ENCODE peak calls at places on chromosome 1, in eight cellular contexts. One of them, this sample, is unnamed.

GRCh38 chr1:111369645-111370044 is 57.9 kb downstream of the OVGP1 start:
- DNase-seq in psoas muscle: no peak
- DNase-seq in brain microvascular endothelial cell: no peak
- DNase-seq in heart right ventricle: no peak
- DNase-seq in left ventricle myocardium inferior: no peak
- DNase-seq in naive thymus-derived CD4-positive, alpha-beta T cell: no peak
- DNase-seq in fibroblast of lung: no peak
- DNase-seq in CD8-positive, alpha-beta T cell: no peak
- DNase-seq in this sample: no peak

GRCh38 chr1:93908394-93909145 is 660 bp downstream of the GCLM start:
- DNase-seq in psoas muscle: peak
- DNase-seq in brain microvascular endothelial cell: no peak
- DNase-seq in heart right ventricle: peak
- DNase-seq in left ventricle myocardium inferior: peak
- DNase-seq in naive thymus-derived CD4-positive, alpha-beta T cell: peak
- DNase-seq in fibroblast of lung: peak
- DNase-seq in CD8-positive, alpha-beta T cell: peak
- DNase-seq in this sample: no peak

GRCh38 chr1:152941037-152941700 is 5.8 kb upstream of the SPRR5 start:
- DNase-seq in psoas muscle: no peak
- DNase-seq in brain microvascular endothelial cell: no peak
- DNase-seq in heart right ventricle: no peak
- DNase-seq in left ventricle myocardium inferior: no peak
- DNase-seq in naive thymus-derived CD4-positive, alpha-beta T cell: no peak
- DNase-seq in fibroblast of lung: no peak
- DNase-seq in CD8-positive, alpha-beta T cell: no peak
- DNase-seq in this sample: no peak

GRCh38 chr1:18480315-18481189 is at the start of gene KLHDC7A:
- DNase-seq in psoas muscle: no peak
- DNase-seq in brain microvascular endothelial cell: no peak
- DNase-seq in heart right ventricle: no peak
- DNase-seq in left ventricle myocardium inferior: no peak
- DNase-seq in naive thymus-derived CD4-positive, alpha-beta T cell: no peak
- DNase-seq in fibroblast of lung: peak
- DNase-seq in CD8-positive, alpha-beta T cell: no peak
- DNase-seq in this sample: no peak

GRCh38 chr1:30757196-30757949 is at the start of gene LAPTM5:
- DNase-seq in psoas muscle: peak
- DNase-seq in brain microvascular endothelial cell: peak
- DNase-seq in heart right ventricle: peak
- DNase-seq in left ventricle myocardium inferior: peak
- DNase-seq in naive thymus-derived CD4-positive, alpha-beta T cell: no peak
- DNase-seq in fibroblast of lung: peak
- DNase-seq in CD8-positive, alpha-beta T cell: peak
- DNase-seq in this sample: no peak

GRCh38 chr1:232560940-232561339 is 69.0 kb downstream of the SIPA1L2 start:
- DNase-seq in psoas muscle: no peak
- DNase-seq in brain microvascular endothelial cell: no peak
- DNase-seq in heart right ventricle: no peak
- DNase-seq in left ventricle myocardium inferior: no peak
- DNase-seq in naive thymus-derived CD4-positive, alpha-beta T cell: no peak
- DNase-seq in fibroblast of lung: no peak
- DNase-seq in CD8-positive, alpha-beta T cell: no peak
- DNase-seq in this sample: no peak

GRCh38 chr1:229025576-229025975 is 245.3 kb upstream of the RAB4A start:
- DNase-seq in psoas muscle: no peak
- DNase-seq in brain microvascular endothelial cell: no peak
- DNase-seq in heart right ventricle: no peak
- DNase-seq in left ventricle myocardium inferior: no peak
- DNase-seq in naive thymus-derived CD4-positive, alpha-beta T cell: no peak
- DNase-seq in fibroblast of lung: no peak
- DNase-seq in CD8-positive, alpha-beta T cell: no peak
- DNase-seq in this sample: no peak

GRCh38 chr1:206925116-206925736 is 3.5 kb upstream of the FCMR start:
- DNase-seq in psoas muscle: no peak
- DNase-seq in brain microvascular endothelial cell: no peak
- DNase-seq in heart right ventricle: no peak
- DNase-seq in left ventricle myocardium inferior: no peak
- DNase-seq in naive thymus-derived CD4-positive, alpha-beta T cell: no peak
- DNase-seq in fibroblast of lung: no peak
- DNase-seq in CD8-positive, alpha-beta T cell: peak
- DNase-seq in this sample: no peak

GRCh38 chr1:90717665-90718410 is 736 bp upstream of the BARHL2 start:
- DNase-seq in psoas muscle: no peak
- DNase-seq in brain microvascular endothelial cell: no peak
- DNase-seq in heart right ventricle: no peak
- DNase-seq in left ventricle myocardium inferior: no peak
- DNase-seq in naive thymus-derived CD4-positive, alpha-beta T cell: peak
- DNase-seq in fibroblast of lung: no peak
- DNase-seq in CD8-positive, alpha-beta T cell: no peak
- DNase-seq in this sample: peak

GRCh38 chr1:170668301-170668789 is 4.4 kb downstream of the PRRX1 start:
- DNase-seq in psoas muscle: peak
- DNase-seq in brain microvascular endothelial cell: peak
- DNase-seq in heart right ventricle: no peak
- DNase-seq in left ventricle myocardium inferior: no peak
- DNase-seq in naive thymus-derived CD4-positive, alpha-beta T cell: no peak
- DNase-seq in fibroblast of lung: peak
- DNase-seq in CD8-positive, alpha-beta T cell: no peak
- DNase-seq in this sample: no peak

GRCh38 chr1:215844777-215845176 is 277.7 kb downstream of the KCTD3 start:
- DNase-seq in psoas muscle: no peak
- DNase-seq in brain microvascular endothelial cell: no peak
- DNase-seq in heart right ventricle: no peak
- DNase-seq in left ventricle myocardium inferior: no peak
- DNase-seq in naive thymus-derived CD4-positive, alpha-beta T cell: no peak
- DNase-seq in fibroblast of lung: no peak
- DNase-seq in CD8-positive, alpha-beta T cell: no peak
- DNase-seq in this sample: no peak

GRCh38 chr1:246784621-246785535 is 60.7 kb downstream of the SCCPDH start:
- DNase-seq in psoas muscle: no peak
- DNase-seq in brain microvascular endothelial cell: peak
- DNase-seq in heart right ventricle: no peak
- DNase-seq in left ventricle myocardium inferior: no peak
- DNase-seq in naive thymus-derived CD4-positive, alpha-beta T cell: no peak
- DNase-seq in fibroblast of lung: peak
- DNase-seq in CD8-positive, alpha-beta T cell: peak
- DNase-seq in this sample: peak

DNA sequence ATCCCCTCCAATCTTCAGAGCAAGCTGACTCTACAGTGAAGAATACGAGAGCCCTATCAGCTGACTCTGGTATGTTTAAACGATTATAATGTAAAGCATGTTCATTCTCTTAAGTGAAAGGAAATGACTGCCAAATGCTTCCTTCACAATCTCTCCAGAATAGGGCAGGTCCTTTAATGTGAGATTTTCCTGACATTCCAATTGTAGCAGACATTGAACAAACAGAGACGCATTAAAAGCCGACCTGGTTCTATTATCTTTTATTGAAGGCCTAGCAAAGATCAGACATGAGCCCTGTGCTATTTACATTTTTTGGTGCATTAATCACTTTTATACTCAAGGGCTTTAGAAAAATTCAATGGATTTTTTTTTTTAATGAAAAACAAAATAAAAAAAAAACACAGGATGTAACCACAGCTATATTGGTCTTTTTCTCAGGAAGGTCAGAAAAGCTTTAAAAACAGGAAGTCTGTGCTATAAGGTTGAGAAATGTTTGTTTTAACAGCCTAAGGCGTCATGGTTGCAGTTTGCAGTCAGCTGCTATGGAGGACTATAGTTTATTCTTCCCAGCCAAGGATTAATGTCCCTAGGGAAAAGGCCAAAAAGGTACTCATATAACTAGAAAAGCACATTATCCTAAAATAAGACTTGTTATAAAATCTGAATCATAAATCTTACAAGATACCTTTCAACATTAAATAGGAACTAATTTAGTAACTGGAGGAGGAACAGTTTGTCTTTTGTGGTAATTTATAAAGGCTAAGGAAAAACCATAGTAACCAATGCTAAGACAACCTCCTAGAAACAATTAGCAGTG is 104.8 kb downstream of the RERE start:
- DNase-seq in psoas muscle: no peak
- DNase-seq in brain microvascular endothelial cell: peak
- DNase-seq in heart right ventricle: no peak
- DNase-seq in left ventricle myocardium inferior: no peak
- DNase-seq in naive thymus-derived CD4-positive, alpha-beta T cell: no peak
- DNase-seq in fibroblast of lung: peak
- DNase-seq in CD8-positive, alpha-beta T cell: no peak
- DNase-seq in this sample: peak
- H3K27ac ChIP-seq in psoas muscle: peak
- H3K27ac ChIP-seq in brain microvascular endothelial cell: peak
- H3K27ac ChIP-seq in heart right ventricle: peak
- H3K27ac ChIP-seq in left ventricle myocardium inferior: peak
- H3K27ac ChIP-seq in naive thymus-derived CD4-positive, alpha-beta T cell: no peak
- H3K27ac ChIP-seq in fibroblast of lung: peak
- H3K27ac ChIP-seq in CD8-positive, alpha-beta T cell: peak
- H3K27ac ChIP-seq in this sample: peak

GRCh38 chr1:114512595-114513280 is 1.7 kb upstream of the TRIM33 start:
- DNase-seq in psoas muscle: no peak
- DNase-seq in brain microvascular endothelial cell: no peak
- DNase-seq in heart right ventricle: no peak
- DNase-seq in left ventricle myocardium inferior: no peak
- DNase-seq in naive thymus-derived CD4-positive, alpha-beta T cell: no peak
- DNase-seq in fibroblast of lung: no peak
- DNase-seq in CD8-positive, alpha-beta T cell: no peak
- DNase-seq in this sample: no peak

GRCh38 chr1:114508386-114508898 is 2.6 kb downstream of the TRIM33 start:
- DNase-seq in psoas muscle: no peak
- DNase-seq in brain microvascular endothelial cell: no peak
- DNase-seq in heart right ventricle: no peak
- DNase-seq in left ventricle myocardium inferior: no peak
- DNase-seq in naive thymus-derived CD4-positive, alpha-beta T cell: no peak
- DNase-seq in fibroblast of lung: no peak
- DNase-seq in CD8-positive, alpha-beta T cell: no peak
- DNase-seq in this sample: no peak

GRCh38 chr1:114511048-114511785 is at the start of gene TRIM33:
- DNase-seq in psoas muscle: peak
- DNase-seq in brain microvascular endothelial cell: peak
- DNase-seq in heart right ventricle: peak
- DNase-seq in left ventricle myocardium inferior: peak
- DNase-seq in naive thymus-derived CD4-positive, alpha-beta T cell: peak
- DNase-seq in fibroblast of lung: peak
- DNase-seq in CD8-positive, alpha-beta T cell: peak
- DNase-seq in this sample: peak

GRCh38 chr1:114510235-114511047 is 562 bp downstream of the TRIM33 start:
- DNase-seq in psoas muscle: peak
- DNase-seq in brain microvascular endothelial cell: peak
- DNase-seq in heart right ventricle: peak
- DNase-seq in left ventricle myocardium inferior: peak
- DNase-seq in naive thymus-derived CD4-positive, alpha-beta T cell: peak
- DNase-seq in fibroblast of lung: peak
- DNase-seq in CD8-positive, alpha-beta T cell: peak
- DNase-seq in this sample: peak

DNA sequence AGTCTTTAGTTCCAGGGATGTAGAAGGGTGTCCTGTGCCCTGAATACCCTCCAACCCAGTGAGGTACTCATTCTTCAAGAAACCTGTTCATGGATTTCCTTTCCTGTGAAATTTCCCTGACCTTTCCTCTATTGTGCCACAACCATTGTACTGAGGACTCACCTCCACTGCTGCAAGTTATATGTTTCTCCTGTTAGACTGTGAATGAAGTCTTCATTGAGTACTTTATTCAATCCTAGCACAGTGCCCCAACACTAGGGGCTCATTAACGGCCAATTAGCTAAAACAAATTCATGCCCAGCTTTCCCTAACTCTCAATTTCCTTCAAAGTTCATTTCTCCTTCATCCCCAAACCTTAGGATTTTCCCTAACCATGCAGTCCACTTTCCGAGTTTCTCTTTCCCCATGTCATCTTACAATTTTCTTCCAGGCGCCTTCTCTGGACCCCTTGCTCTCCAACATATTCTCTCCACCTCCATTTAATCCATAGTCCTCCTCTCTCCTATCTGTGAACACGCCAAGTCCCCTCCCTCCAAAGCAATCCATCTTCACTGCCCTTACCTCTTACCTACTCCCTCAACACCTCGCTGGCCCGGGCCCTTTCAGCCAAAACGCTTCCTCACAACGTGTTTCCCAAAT is 1.3 kb downstream of the TRIM33 start:
- DNase-seq in psoas muscle: no peak
- DNase-seq in brain microvascular endothelial cell: no peak
- DNase-seq in heart right ventricle: no peak
- DNase-seq in left ventricle myocardium inferior: no peak
- DNase-seq in naive thymus-derived CD4-positive, alpha-beta T cell: no peak
- DNase-seq in fibroblast of lung: no peak
- DNase-seq in CD8-positive, alpha-beta T cell: no peak
- DNase-seq in this sample: no peak
- H3K27ac ChIP-seq in psoas muscle: peak
- H3K27ac ChIP-seq in brain microvascular endothelial cell: no peak
- H3K27ac ChIP-seq in heart right ventricle: peak
- H3K27ac ChIP-seq in left ventricle myocardium inferior: peak
- H3K27ac ChIP-seq in naive thymus-derived CD4-positive, alpha-beta T cell: peak
- H3K27ac ChIP-seq in fibroblast of lung: peak
- H3K27ac ChIP-seq in CD8-positive, alpha-beta T cell: peak
- H3K27ac ChIP-seq in this sample: peak

GRCh38 chr1:245092638-245092976 is 62.2 kb upstream of the KIF26B start:
- DNase-seq in psoas muscle: no peak
- DNase-seq in brain microvascular endothelial cell: no peak
- DNase-seq in heart right ventricle: no peak
- DNase-seq in left ventricle myocardium inferior: no peak
- DNase-seq in naive thymus-derived CD4-positive, alpha-beta T cell: no peak
- DNase-seq in fibroblast of lung: no peak
- DNase-seq in CD8-positive, alpha-beta T cell: no peak
- DNase-seq in this sample: no peak
- H3K27ac ChIP-seq in psoas muscle: no peak
- H3K27ac ChIP-seq in brain microvascular endothelial cell: peak
- H3K27ac ChIP-seq in heart right ventricle: no peak
- H3K27ac ChIP-seq in left ventricle myocardium inferior: no peak
- H3K27ac ChIP-seq in naive thymus-derived CD4-positive, alpha-beta T cell: no peak
- H3K27ac ChIP-seq in fibroblast of lung: peak
- H3K27ac ChIP-seq in CD8-positive, alpha-beta T cell: no peak
- H3K27ac ChIP-seq in this sample: peak

GRCh38 chr1:234871039-234871709 is 257.5 kb downstream of the TOMM20 start:
- DNase-seq in psoas muscle: no peak
- DNase-seq in brain microvascular endothelial cell: no peak
- DNase-seq in heart right ventricle: no peak
- DNase-seq in left ventricle myocardium inferior: no peak
- DNase-seq in naive thymus-derived CD4-positive, alpha-beta T cell: no peak
- DNase-seq in fibroblast of lung: no peak
- DNase-seq in CD8-positive, alpha-beta T cell: no peak
- DNase-seq in this sample: no peak

GRCh38 chr1:234871710-234872262 is 256.9 kb downstream of the TOMM20 start:
- DNase-seq in psoas muscle: no peak
- DNase-seq in brain microvascular endothelial cell: peak
- DNase-seq in heart right ventricle: no peak
- DNase-seq in left ventricle myocardium inferior: no peak
- DNase-seq in naive thymus-derived CD4-positive, alpha-beta T cell: no peak
- DNase-seq in fibroblast of lung: peak
- DNase-seq in CD8-positive, alpha-beta T cell: no peak
- DNase-seq in this sample: peak

GRCh38 chr1:234870020-234870378 is 258.6 kb downstream of the TOMM20 start:
- DNase-seq in psoas muscle: no peak
- DNase-seq in brain microvascular endothelial cell: no peak
- DNase-seq in heart right ventricle: no peak
- DNase-seq in left ventricle myocardium inferior: no peak
- DNase-seq in naive thymus-derived CD4-positive, alpha-beta T cell: no peak
- DNase-seq in fibroblast of lung: no peak
- DNase-seq in CD8-positive, alpha-beta T cell: no peak
- DNase-seq in this sample: no peak

GRCh38 chr1:234869182-234870019 is 259.2 kb downstream of the TOMM20 start:
- DNase-seq in psoas muscle: no peak
- DNase-seq in brain microvascular endothelial cell: no peak
- DNase-seq in heart right ventricle: no peak
- DNase-seq in left ventricle myocardium inferior: no peak
- DNase-seq in naive thymus-derived CD4-positive, alpha-beta T cell: no peak
- DNase-seq in fibroblast of lung: no peak
- DNase-seq in CD8-positive, alpha-beta T cell: no peak
- DNase-seq in this sample: no peak

GRCh38 chr1:234870582-234870981 is 258.1 kb downstream of the TOMM20 start:
- DNase-seq in psoas muscle: no peak
- DNase-seq in brain microvascular endothelial cell: no peak
- DNase-seq in heart right ventricle: no peak
- DNase-seq in left ventricle myocardium inferior: no peak
- DNase-seq in naive thymus-derived CD4-positive, alpha-beta T cell: no peak
- DNase-seq in fibroblast of lung: no peak
- DNase-seq in CD8-positive, alpha-beta T cell: no peak
- DNase-seq in this sample: no peak
- H3K27ac ChIP-seq in psoas muscle: peak
- H3K27ac ChIP-seq in brain microvascular endothelial cell: no peak
- H3K27ac ChIP-seq in heart right ventricle: peak
- H3K27ac ChIP-seq in left ventricle myocardium inferior: peak
- H3K27ac ChIP-seq in naive thymus-derived CD4-positive, alpha-beta T cell: no peak
- H3K27ac ChIP-seq in fibroblast of lung: no peak
- H3K27ac ChIP-seq in CD8-positive, alpha-beta T cell: no peak
- H3K27ac ChIP-seq in this sample: no peak